ENCODE peak calls at places on chromosomes 3 and 15, in six cellular contexts. K, C, M, O, F and N are unnamed samples.

GRCh38 chr15:67943475-67943874 is 103.6 kb upstream of the RNU6-1 start:
- DNase-seq in K (no peak), C (no peak), M (peak; percentile 29), O (no peak), F (no peak), N (no peak)

GRCh38 chr3:195085356-195086130 is 185.4 kb downstream of the XXYLT1 start:
- DNase-seq in K (no peak), C (no peak), M (no peak), O (no peak), F (no peak), N (no peak)

GRCh38 chr15:99970891-99971330 is 237.7 kb upstream of the LYSMD4 start:
- DNase-seq in K (no peak), C (no peak), M (no peak), O (no peak), F (no peak), N (no peak)

GRCh38 chr15:48888836-48889235 is 10.9 kb downstream of the EID1 start:
- DNase-seq in K (no peak), C (no peak), M (no peak), O (no peak), F (no peak), N (no peak)

GRCh38 chr3:52490938-52491526 is 4.1 kb upstream of the STAB1 start:
- DNase-seq in K (peak; percentile 91), C (no peak), M (no peak), O (no peak), F (no peak), N (peak; percentile 36)

GRCh38 chr3:55292360-55292759 is 194.7 kb downstream of the WNT5A start:
- DNase-seq in K (no peak), C (no peak), M (no peak), O (no peak), F (no peak), N (no peak)

GRCh38 chr3:195066441-195066841 is 204.5 kb downstream of the XXYLT1 start:
- DNase-seq in K (no peak), C (no peak), M (no peak), O (no peak), F (no peak), N (no peak)

GRCh38 chr3:4571690-4572334 is 78.7 kb downstream of the ITPR1 start:
- DNase-seq in K (peak; percentile 44), C (peak; percentile 14), M (peak; percentile 69), O (peak; percentile 52), F (no peak), N (peak; percentile 39)

GRCh38 chr3:153219147-153219546 is 57.1 kb downstream of the RAP2B start:
- DNase-seq in K (no peak), C (no peak), M (no peak), O (no peak), F (no peak), N (no peak)

GRCh38 chr15:49023354-49023753 is 22.9 kb downstream of the SECISBP2L start:
- DNase-seq in K (no peak), C (no peak), M (no peak), O (no peak), F (no peak), N (no peak)

GRCh38 chr15:72796515-72797337 is 13.2 kb upstream of the ADPGK start:
- DNase-seq in K (peak; percentile 2), C (peak; percentile 76), M (no peak), O (peak; percentile 49), F (no peak), N (peak; percentile 62)

GRCh38 chr15:92696096-92696495 is 40.5 kb upstream of the FAM174B start:
- DNase-seq in K (no peak), C (no peak), M (no peak), O (no peak), F (no peak), N (no peak)

GRCh38 chr3:481680-482079 is 285.1 kb downstream of the CHL1 start:
- DNase-seq in K (no peak), C (no peak), M (no peak), O (no peak), F (no peak), N (peak; percentile 2)

GRCh38 chr15:65416845-65417416 is 5.8 kb downstream of the IGDCC4 start:
- DNase-seq in K (no peak), C (peak; percentile 52), M (no peak), O (no peak), F (no peak), N (no peak)

GRCh38 chr3:77296527-77296926 is 256.6 kb downstream of the ROBO2 start:
- DNase-seq in K (no peak), C (peak; percentile 19), M (no peak), O (peak; percentile 27), F (no peak), N (peak; percentile 2)

GRCh38 chr15:34769711-34770110 is 14.9 kb upstream of the GJD2 start:
- DNase-seq in K (no peak), C (no peak), M (no peak), O (no peak), F (no peak), N (no peak)

GRCh38 chr3:55367396-55367795 is 119.7 kb downstream of the WNT5A start:
- DNase-seq in K (no peak), C (no peak), M (no peak), O (no peak), F (no peak), N (no peak)

GRCh38 chr3:105359098-105359762 is 7.5 kb upstream of the ALCAM start:
- DNase-seq in K (peak; percentile 69), C (no peak), M (no peak), O (no peak), F (no peak), N (peak; percentile 7)

GRCh38 chr15:88106063-88106462 is 150.5 kb downstream of the NTRK3 start:
- DNase-seq in K (no peak), C (no peak), M (no peak), O (no peak), F (no peak), N (no peak)
- TF ChIP-seq MYC in K (no peak), C (no peak), M (no peak), O (no peak), F (no peak), N (no peak)

DNA sequence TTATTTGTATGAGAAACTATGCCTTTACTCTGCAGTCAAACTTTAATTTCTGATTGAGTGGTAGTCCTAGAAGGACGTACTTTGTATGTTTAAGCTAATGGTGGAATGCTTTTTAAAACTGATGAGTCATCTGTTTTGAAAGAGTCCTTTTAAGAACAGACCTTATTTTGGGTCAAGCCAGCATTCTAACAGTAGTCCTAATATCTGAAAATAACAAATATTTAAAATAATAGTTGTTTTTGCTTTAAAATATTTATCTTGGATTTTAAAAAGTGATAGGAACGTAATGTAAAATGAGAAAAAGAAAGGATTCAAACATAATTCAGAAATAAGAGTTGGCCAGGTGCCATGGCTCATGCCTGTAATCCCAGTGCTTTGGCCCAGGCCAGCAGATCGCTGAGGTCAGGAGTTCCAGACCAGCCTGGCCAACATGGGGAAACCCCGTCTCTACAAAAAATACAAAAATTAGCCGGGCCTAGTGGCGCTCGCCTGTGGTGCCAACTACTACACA is 1.3 kb upstream of the LRRC58 start:
- DNase-seq in K (peak; percentile 27), C (peak; percentile 40), M (peak; percentile 50), O (peak; percentile 53), F (no peak), N (peak; percentile 46)
- TF ChIP-seq MYC in K (no peak), C (no peak), M (no peak), O (no peak), F (no peak), N (no peak)

GRCh38 chr3:133921592-133921991 is 25.9 kb upstream of the RAB6B start:
- DNase-seq in K (no peak), C (no peak), M (no peak), O (no peak), F (no peak), N (no peak)

GRCh38 chr3:133917144-133917543 is 21.5 kb upstream of the RAB6B start:
- DNase-seq in K (no peak), C (no peak), M (no peak), O (no peak), F (no peak), N (no peak)

GRCh38 chr3:133914839-133915600 is 19.3 kb upstream of the RAB6B start:
- DNase-seq in K (no peak), C (no peak), M (no peak), O (no peak), F (no peak), N (no peak)

GRCh38 chr3:133910422-133910821 is 14.7 kb upstream of the RAB6B start:
- DNase-seq in K (no peak), C (no peak), M (no peak), O (no peak), F (no peak), N (no peak)

GRCh38 chr3:133915685-133916639 is 20.3 kb upstream of the RAB6B start:
- DNase-seq in K (no peak), C (no peak), M (no peak), O (no peak), F (no peak), N (no peak)
- TF ChIP-seq MYC in K (no peak), C (no peak), M (no peak), O (no peak), F (no peak), N (no peak)

GRCh38 chr3:25915673-25916072 is 125.8 kb downstream of the OXSM start:
- DNase-seq in K (no peak), C (no peak), M (no peak), O (no peak), F (no peak), N (no peak)

GRCh38 chr3:25911525-25912295 is 121.8 kb downstream of the OXSM start:
- DNase-seq in K (no peak), C (no peak), M (no peak), O (no peak), F (no peak), N (peak; percentile 15)

GRCh38 chr3:25913179-25913578 is 123.3 kb downstream of the OXSM start:
- DNase-seq in K (no peak), C (no peak), M (no peak), O (no peak), F (no peak), N (no peak)

GRCh38 chr3:25907081-25907480 is 117.2 kb downstream of the OXSM start:
- DNase-seq in K (no peak), C (no peak), M (no peak), O (no peak), F (no peak), N (no peak)

DNA sequence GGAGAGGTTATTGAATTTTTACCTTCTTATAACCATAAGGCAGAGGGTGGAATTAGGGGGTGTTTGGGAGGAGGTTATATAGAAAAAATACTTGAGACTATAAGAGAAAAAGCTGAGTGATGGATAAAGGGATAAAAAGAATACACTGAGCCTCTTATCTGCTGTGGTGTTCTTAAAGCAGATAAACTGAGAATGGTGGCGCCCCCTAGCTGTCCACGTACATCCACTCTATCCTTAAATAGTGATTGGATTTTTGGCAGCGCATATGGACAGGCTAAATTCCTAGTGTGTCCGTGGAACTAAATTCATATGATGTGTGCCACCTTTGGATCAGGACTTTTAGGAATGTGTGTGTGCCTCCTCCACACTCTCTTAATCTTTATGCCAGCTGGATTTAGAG is 121.1 kb downstream of the OXSM start:
- DNase-seq in K (peak; percentile 14), C (peak; percentile 52), M (peak; percentile 12), O (peak; percentile 66), F (no peak), N (peak; percentile 57)
- TF ChIP-seq MYC in K (no peak), C (no peak), M (no peak), O (no peak), F (no peak), N (no peak)